ENCODE peak calls at places on chromosomes 4 and X, in five cellular contexts. Y is HCEC 1CT; M is activated CD4-positive, alpha-beta T cell treated with anti-CD3 and anti-CD28 coated beads for 36 hours; A is GM12865; C is C1 segment of cervical spinal cord. N is an unnamed sample.

GRCh38 chr4:103244251-103244650 is 46.1 kb upstream of the CENPE start:
- DNase-seq in Y (peak), M (no peak), A (no peak), C (no peak), N (no peak)

GRCh38 chrX:17547658-17548057 is 172.7 kb downstream of the NHS start:
- DNase-seq in Y (peak), M (no peak), A (peak), C (no peak), N (peak)

GRCh38 chr4:28973591-28974350 is 1746.4 kb upstream of the PCDH7 start:
- DNase-seq in Y (peak), M (no peak), A (no peak), C (no peak), N (no peak)

GRCh38 chr4:98481167-98481566 is 177.2 kb downstream of the TSPAN5 start:
- DNase-seq in Y (no peak), M (no peak), A (no peak), C (peak), N (no peak)

GRCh38 chr4:74376888-74377483 is 12.0 kb downstream of the EREG start:
- DNase-seq in Y (peak), M (no peak), A (peak), C (no peak), N (peak)

GRCh38 chr4:38570647-38571326 is 93.2 kb upstream of the KLF3 start:
- DNase-seq in Y (no peak), M (no peak), A (no peak), C (no peak), N (no peak)

GRCh38 chr4:146371812-146372211 is 149.9 kb downstream of the SLC10A7 start:
- DNase-seq in Y (no peak), M (no peak), A (no peak), C (no peak), N (no peak)

GRCh38 chr4:4427478-4427870 is 40.6 kb downstream of the NSG1 start:
- DNase-seq in Y (no peak), M (no peak), A (no peak), C (no peak), N (no peak)

GRCh38 chr4:185215261-185215660 is 5.9 kb downstream of the SNX25 start:
- DNase-seq in Y (no peak), M (no peak), A (no peak), C (no peak), N (no peak)

GRCh38 chr4:15963001-15963451 is at the start of gene FGFBP2:
- DNase-seq in Y (no peak), M (peak), A (peak), C (no peak), N (no peak)

GRCh38 chr4:2284934-2285664 is 23.2 kb upstream of the MXD4 start:
- DNase-seq in Y (peak), M (no peak), A (no peak), C (no peak), N (no peak)

GRCh38 chr4:81811562-81812293 is 340.0 kb upstream of the RASGEF1B start:
- DNase-seq in Y (no peak), M (no peak), A (no peak), C (no peak), N (no peak)

GRCh38 chrX:83916525-83916924 is 55.6 kb downstream of the CYLC1 start:
- DNase-seq in Y (peak), M (peak), A (no peak), C (no peak), N (peak)

GRCh38 chr4:156972370-156972980 is 876 bp upstream of the PDGFC start:
- DNase-seq in Y (no peak), M (no peak), A (no peak), C (peak), N (peak)

GRCh38 chr4:174340714-174341113 is 57.0 kb downstream of the CEP44 start:
- DNase-seq in Y (peak), M (no peak), A (no peak), C (no peak), N (no peak)

GRCh38 chr4:161554372-161554990 is 609.3 kb downstream of the FSTL5 start:
- DNase-seq in Y (peak), M (no peak), A (peak), C (no peak), N (no peak)

GRCh38 chrX:43998374-43998773 is 25.2 kb upstream of the NDP start:
- DNase-seq in Y (no peak), M (no peak), A (no peak), C (no peak), N (no peak)

GRCh38 chr4:19776929-19777328 is 474.8 kb upstream of the SLIT2 start:
- DNase-seq in Y (peak), M (no peak), A (no peak), C (no peak), N (no peak)

GRCh38 chrX:63746278-63746677 is 38.7 kb downstream of the ARHGEF9 start:
- DNase-seq in Y (no peak), M (peak), A (peak), C (no peak), N (no peak)

GRCh38 chr4:140635606-140636005 is 66.8 kb upstream of the UCP1 start:
- DNase-seq in Y (peak), M (no peak), A (no peak), C (no peak), N (no peak)

GRCh38 chr4:177339794-177340374 is 30.2 kb downstream of the NEIL3 start:
- DNase-seq in Y (peak), M (no peak), A (peak), C (no peak), N (peak)

GRCh38 chrX:119015407-119016242 is 41.2 kb downstream of the LONRF3 start:
- DNase-seq in Y (peak), M (peak), A (peak), C (no peak), N (peak)

GRCh38 chrX:124555036-124555595 is 208.8 kb downstream of the SH2D1A start:
- DNase-seq in Y (no peak), M (no peak), A (no peak), C (no peak), N (no peak)

GRCh38 chr4:138222041-138222440 is 20.1 kb downstream of the SLC7A11 start:
- DNase-seq in Y (peak), M (no peak), A (no peak), C (no peak), N (no peak)

GRCh38 chr4:7878323-7878722 is 61.3 kb downstream of the AFAP1 start:
- DNase-seq in Y (no peak), M (no peak), A (no peak), C (no peak), N (no peak)

GRCh38 chr4:26839534-26839951 is 21.1 kb upstream of the STIM2 start:
- DNase-seq in Y (no peak), M (no peak), A (no peak), C (no peak), N (no peak)

GRCh38 chr4:140260227-140260626 is 106.2 kb upstream of the MAML3 start:
- DNase-seq in Y (peak), M (no peak), A (no peak), C (no peak), N (no peak)

GRCh38 chr4:113979157-113979972 is at the start of gene ARSJ:
- DNase-seq in Y (peak), M (peak), A (peak), C (peak), N (no peak)

GRCh38 chrX:43975747-43976146 is 2.6 kb upstream of the NDP start:
- DNase-seq in Y (no peak), M (no peak), A (no peak), C (no peak), N (peak)

GRCh38 chr4:85475631-85476233 is 782 bp downstream of the ARHGAP24 start:
- DNase-seq in Y (no peak), M (no peak), A (no peak), C (no peak), N (no peak)

GRCh38 chr4:182189107-182189878 is 53.9 kb upstream of the TENM3 start:
- DNase-seq in Y (peak), M (no peak), A (no peak), C (no peak), N (no peak)

GRCh38 chr4:118265312-118266144 is 87.3 kb downstream of the PRSS12 start:
- DNase-seq in Y (no peak), M (peak), A (no peak), C (no peak), N (no peak)

GRCh38 chr4:99615210-99615834 is 40.7 kb downstream of the MTTP start:
- DNase-seq in Y (no peak), M (no peak), A (no peak), C (no peak), N (no peak)

GRCh38 chrX:154351183-154352011 is 23.0 kb downstream of the FLNA start:
- DNase-seq in Y (peak), M (no peak), A (no peak), C (no peak), N (no peak)

GRCh38 chr4:84324850-84325249 is 174.2 kb downstream of the NKX6-1 start:
- DNase-seq in Y (no peak), M (no peak), A (no peak), C (peak), N (no peak)

N was measured in MM.1S.